ENCODE peak calls at places on chromosomes 7 and 10, in six cellular contexts. C, D, Q, O, S and M are unnamed samples.

GRCh38 chr7:47045592-47045991 is 536.3 kb downstream of the TNS3 start:
- DNase-seq in C (no peak), D (no peak), Q (no peak), O (peak), S (no peak), M (no peak)

GRCh38 chr10:86389441-86390193 is 23.0 kb upstream of the GRID1 start:
- DNase-seq in C (peak), D (no peak), Q (no peak), O (peak), S (peak), M (no peak)

GRCh38 chr7:107938448-107939250 is 47.7 kb downstream of the DLD start:
- DNase-seq in C (peak), D (no peak), Q (no peak), O (peak), S (no peak), M (no peak)

GRCh38 chr7:127584648-127585043 is 750 bp downstream of the GCC1 start:
- DNase-seq in C (no peak), D (no peak), Q (no peak), O (no peak), S (no peak), M (no peak)

GRCh38 chr10:19498348-19499290 is 317.6 kb upstream of the PLXDC2 start:
- DNase-seq in C (no peak), D (no peak), Q (no peak), O (peak), S (no peak), M (no peak)

GRCh38 chr10:480928-481551 is 208.4 kb downstream of the DIP2C start:
- DNase-seq in C (no peak), D (no peak), Q (no peak), O (peak), S (no peak), M (no peak)

GRCh38 chr7:2826806-2827205 is 17.3 kb downstream of the GNA12 start:
- DNase-seq in C (no peak), D (no peak), Q (no peak), O (no peak), S (no peak), M (no peak)

GRCh38 chr10:51321968-51322367 is 247.7 kb downstream of the PRKG1 start:
- DNase-seq in C (no peak), D (no peak), Q (no peak), O (peak), S (no peak), M (no peak)

GRCh38 chr10:113916053-113916452 is 61.6 kb downstream of the NHLRC2 start:
- DNase-seq in C (no peak), D (no peak), Q (no peak), O (no peak), S (no peak), M (no peak)

GRCh38 chr10:78902815-78903214 is 166.0 kb upstream of the ZMIZ1 start:
- DNase-seq in C (no peak), D (no peak), Q (no peak), O (no peak), S (no peak), M (no peak)

GRCh38 chr10:4451512-4451911 is 374.5 kb upstream of the AKR1E2 start:
- DNase-seq in C (no peak), D (no peak), Q (no peak), O (no peak), S (no peak), M (no peak)

GRCh38 chr7:55474944-55475911 is 97.1 kb downstream of the VOPP1 start:
- DNase-seq in C (no peak), D (no peak), Q (no peak), O (no peak), S (no peak), M (no peak)

GRCh38 chr7:11297226-11297625 is 323.6 kb downstream of the PHF14 start:
- DNase-seq in C (no peak), D (no peak), Q (no peak), O (no peak), S (no peak), M (no peak)

GRCh38 chr7:33725111-33725510 is 180.2 kb upstream of the BMPER start:
- DNase-seq in C (no peak), D (no peak), Q (no peak), O (no peak), S (no peak), M (no peak)

GRCh38 chr10:100192350-100192749 is 6.5 kb upstream of the ERLIN1 start:
- DNase-seq in C (no peak), D (no peak), Q (no peak), O (no peak), S (no peak), M (no peak)

GRCh38 chr7:108497082-108497725 is 28.7 kb downstream of the PNPLA8 start:
- DNase-seq in C (no peak), D (no peak), Q (peak), O (peak), S (peak), M (no peak)

GRCh38 chr10:60470091-60470490 is 80.4 kb upstream of the ANK3 start:
- DNase-seq in C (no peak), D (no peak), Q (no peak), O (no peak), S (no peak), M (no peak)

GRCh38 chr7:43112941-43113621 is 634 bp downstream of the HECW1 start:
- DNase-seq in C (peak), D (no peak), Q (no peak), O (peak), S (peak), M (peak)

GRCh38 chr7:1862560-1862959 is 192.5 kb downstream of the ELFN1 start:
- DNase-seq in C (no peak), D (no peak), Q (no peak), O (peak), S (no peak), M (no peak)

GRCh38 chr7:138400400-138400886 is 59.6 kb upstream of the TRIM24 start:
- DNase-seq in C (no peak), D (no peak), Q (no peak), O (peak), S (no peak), M (no peak)

GRCh38 chr7:26675143-26675887 is 189.1 kb downstream of the SKAP2 start:
- DNase-seq in C (no peak), D (no peak), Q (no peak), O (no peak), S (no peak), M (no peak)

GRCh38 chr10:30437039-30437781 is 3.2 kb downstream of the MAP3K8 start:
- DNase-seq in C (no peak), D (no peak), Q (no peak), O (peak), S (no peak), M (no peak)

GRCh38 chr7:42262907-42263466 is 26.0 kb upstream of the GLI3 start:
- DNase-seq in C (peak), D (no peak), Q (no peak), O (no peak), S (peak), M (no peak)

GRCh38 chr10:33074443-33074842 is 116.4 kb upstream of the ITGB1 start:
- DNase-seq in C (no peak), D (no peak), Q (no peak), O (no peak), S (no peak), M (no peak)